ENCODE peak calls at places on chromosomes 11 and 22, in six cellular contexts. Z is prostate gland, J is RWPE2, L is colonic mucosa, V is A549, A is fibroblast of lung. X is an unnamed sample.

GRCh38 chr11:132895340-132895739 is 637.0 kb downstream of the OPCML start:
- DNase-seq in J (no peak), A (peak; percentile 87), L (no peak), Z (no peak), V (no peak), X (no peak)

GRCh38 chr11:2089536-2090165 is 49.5 kb downstream of the IGF2 start:
- DNase-seq in J (peak; percentile 29), L (no peak), V (peak; percentile 70), A (peak; percentile 47), Z (no peak), X (peak; percentile 62)

GRCh38 chr22:38258895-38259294 is 13.9 kb downstream of the TMEM184B start:
- DNase-seq in Z (no peak), A (peak; percentile 78), L (no peak), J (no peak), V (no peak), X (no peak)

GRCh38 chr22:19128946-19129727 is 2.0 kb upstream of the TSSK2 start:
- DNase-seq in A (no peak), V (no peak), J (no peak), L (no peak), Z (no peak), X (no peak)

GRCh38 chr11:78432058-78432515 is 14.5 kb upstream of the GAB2 start:
- DNase-seq in A (peak; percentile 18), L (no peak), Z (no peak), J (no peak), V (no peak), X (no peak)

GRCh38 chr11:90997241-90997640 is 774.4 kb upstream of the CHORDC1 start:
- DNase-seq in Z (no peak), J (no peak), A (no peak), V (no peak), L (no peak), X (no peak)

GRCh38 chr22:39309881-39310714 is 9.3 kb downstream of the RPL3 start:
- DNase-seq in A (peak; percentile 69), J (peak; percentile 64), V (no peak), Z (no peak), L (no peak), X (no peak)

GRCh38 chr11:130865772-130866114 is 50.5 kb downstream of the SNX19 start:
- DNase-seq in L (no peak), Z (no peak), J (no peak), A (no peak), V (no peak), X (no peak)

GRCh38 chr22:25202290-25202921 is 2.7 kb downstream of the CRYBB3 start:
- DNase-seq in J (no peak), A (peak; percentile 56), V (peak; percentile 69), Z (peak; percentile 41), L (peak; percentile 56), X (peak; percentile 78)

GRCh38 chr11:84887055-84887629 is 740.0 kb downstream of the DLG2 start:
- DNase-seq in L (no peak), A (no peak), Z (no peak), J (no peak), V (no peak), X (no peak)

GRCh38 chr22:24894998-24895397 is 51.5 kb downstream of the LHFPL7 start:
- DNase-seq in J (peak; percentile 76), L (peak; percentile 88), Z (peak; percentile 84), A (peak; percentile 86), V (peak; percentile 28), X (no peak)

GRCh38 chr11:132523929-132524328 is 1008.4 kb downstream of the OPCML start:
- DNase-seq in L (no peak), A (no peak), V (no peak), Z (no peak), J (no peak), X (no peak)

DNA sequence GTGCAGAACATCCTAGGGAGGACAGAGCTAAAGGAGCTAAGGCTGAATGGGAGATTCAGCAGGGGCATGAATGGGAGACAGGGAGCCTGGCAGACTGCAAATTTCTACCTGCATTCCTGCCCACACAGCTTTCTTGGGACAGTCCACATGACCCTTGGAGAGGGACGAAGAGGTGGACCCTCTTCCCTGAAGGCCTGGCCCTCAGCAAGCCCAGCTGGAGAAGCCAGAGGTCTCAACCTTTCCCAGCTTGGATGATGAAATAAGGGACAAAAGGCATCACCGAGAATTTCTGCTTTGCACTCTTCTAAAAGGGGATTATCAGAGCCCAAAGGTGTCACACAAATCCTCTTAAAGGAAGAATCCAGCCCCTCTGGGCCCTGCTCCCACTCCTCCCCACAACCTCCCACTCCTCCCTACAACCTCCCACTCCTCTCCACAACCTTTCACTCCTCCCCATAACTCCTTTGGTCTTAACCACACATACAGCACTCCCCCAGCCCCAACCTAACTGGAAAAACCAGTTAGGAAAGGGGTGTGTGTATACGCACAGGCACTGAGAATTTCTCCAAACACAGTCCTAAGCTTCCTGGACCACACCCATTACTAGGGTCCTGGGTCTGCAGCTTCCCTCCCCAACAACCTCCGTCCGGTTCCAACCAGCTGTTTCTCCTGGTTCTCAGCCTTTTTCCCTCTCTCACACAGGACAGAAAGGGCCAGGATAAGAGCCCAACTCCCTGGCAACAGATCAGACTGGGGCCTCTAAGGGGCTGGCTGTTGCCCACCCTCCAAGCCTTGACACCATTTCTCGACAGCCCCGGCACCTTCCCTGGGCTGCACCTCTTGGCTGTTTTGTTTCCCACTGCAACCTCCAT is 38.5 kb downstream of the RPL27A start:
- DNase-seq in Z (peak; percentile 79), L (peak; percentile 82), J (no peak), A (peak; percentile 28), V (no peak), X (no peak)
- H3K4me1 ChIP-seq in Z (peaks cover 50% of the 10 kb centered on the region), L (peaks cover 15% of the 10 kb centered on the region), J (peaks cover 54% of the 10 kb centered on the region), A (peaks cover 62% of the 10 kb centered on the region), V (peaks cover 57% of the 10 kb centered on the region), X (no peaks in the 10 kb centered on the region)

DNA sequence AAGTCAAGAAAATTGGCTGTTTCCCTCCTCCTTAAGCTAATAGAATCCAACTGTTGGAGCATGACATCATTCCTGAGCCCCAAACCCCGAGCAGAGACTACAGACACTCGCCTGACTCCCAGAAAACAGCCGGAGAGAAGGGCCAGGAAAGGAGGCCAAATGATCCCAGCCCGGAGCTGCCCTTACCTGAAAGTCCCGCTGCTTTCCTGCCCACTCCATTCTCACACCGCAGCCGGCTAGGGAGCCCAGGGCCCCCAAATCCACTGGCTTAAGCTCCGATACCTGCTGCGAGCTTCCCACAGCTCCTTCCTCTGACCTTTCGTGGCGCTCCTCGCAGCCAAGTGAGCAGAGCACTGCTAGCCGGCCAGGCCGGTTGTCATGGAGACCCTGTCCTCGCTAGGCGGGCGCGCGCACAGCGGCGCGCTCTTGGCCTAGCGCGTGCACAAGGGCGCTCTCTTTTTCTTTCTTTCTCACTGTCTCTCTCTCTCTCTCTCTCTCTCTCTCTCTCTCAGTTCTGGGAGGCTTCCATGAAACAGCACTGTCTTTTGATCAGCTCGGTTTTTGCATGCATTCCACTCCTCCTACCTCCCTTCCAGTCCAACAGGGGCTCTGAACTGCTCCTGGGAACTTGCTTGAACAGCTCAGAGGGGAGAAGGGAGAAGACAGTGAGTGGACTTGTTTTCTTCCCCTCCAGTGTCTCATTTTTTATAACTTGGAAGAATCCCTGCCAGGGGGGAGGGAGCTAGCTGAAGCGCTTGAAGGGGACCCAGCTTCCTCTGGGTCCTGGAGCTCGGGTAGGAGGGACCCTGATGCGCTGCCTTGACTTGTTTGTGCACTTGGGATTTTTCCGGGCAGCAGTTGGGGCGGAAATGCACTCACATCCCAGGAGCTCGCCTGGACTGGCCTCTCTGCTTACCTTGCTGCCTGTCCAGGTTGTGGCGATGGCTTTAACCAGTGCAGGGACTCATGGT is 100.4 kb upstream of the AKIP1 start:
- DNase-seq in Z (peak; percentile 83), L (peak; percentile 85), V (no peak), J (peak; percentile 84), A (peak; percentile 82), X (no peak)
- H3K4me3 ChIP-seq in Z (peak overlapping the region; percentile 35), L (peak overlapping the region; percentile 63), V (no peak overlapping the region), J (peak overlapping the region; percentile 57), A (peak overlapping the region; percentile 61), X (no peak overlapping the region)

GRCh38 chr11:117814204-117814765 is 10.3 kb downstream of the FXYD2 start:
- DNase-seq in J (no peak), V (no peak), A (no peak), Z (no peak), L (no peak), X (no peak)
- H3K4me1 ChIP-seq in J (peaks cover 5% of the 10 kb centered on the region), V (peaks cover 41% of the 10 kb centered on the region), A (no peaks in the 10 kb centered on the region), Z (peaks cover 5% of the 10 kb centered on the region), L (peaks cover 18% of the 10 kb centered on the region), X (peaks cover 44% of the 10 kb centered on the region)

GRCh38 chr11:61310749-61311148 is 15.6 kb upstream of the VWCE start:
- DNase-seq in A (no peak), J (no peak), V (no peak), L (no peak), Z (no peak), X (no peak)

GRCh38 chr11:61309141-61309540 is 14.0 kb upstream of the VWCE start:
- DNase-seq in L (no peak), Z (no peak), A (no peak), V (no peak), J (no peak), X (no peak)

GRCh38 chr11:61306221-61306620 is 11.1 kb upstream of the VWCE start:
- DNase-seq in J (no peak), A (no peak), V (no peak), L (no peak), Z (no peak), X (no peak)

GRCh38 chr11:61307354-61307753 is 12.2 kb upstream of the VWCE start:
- DNase-seq in L (no peak), A (no peak), V (no peak), J (no peak), Z (no peak), X (no peak)

DNA sequence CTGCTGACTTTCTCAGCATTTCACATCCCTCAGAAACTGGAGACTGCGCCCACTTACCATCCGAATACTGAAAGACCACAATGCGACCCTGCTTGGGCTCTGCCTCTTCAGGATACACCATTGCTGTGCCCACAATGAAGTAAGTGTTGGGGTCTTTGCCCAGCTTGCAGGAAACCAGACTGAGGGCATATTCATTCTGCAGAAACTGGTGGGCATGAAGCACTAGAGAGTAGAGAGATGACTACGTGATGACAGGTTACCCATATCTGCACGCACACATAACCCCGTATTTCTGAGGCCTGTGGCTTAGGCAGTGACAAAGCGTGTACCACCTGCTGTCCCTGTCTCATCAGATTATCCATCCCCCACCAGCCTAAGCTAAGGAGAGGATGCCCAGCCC is 14.6 kb upstream of the VWCE start:
- DNase-seq in J (no peak), A (no peak), V (no peak), L (no peak), Z (no peak), X (no peak)
- H3K4me3 ChIP-seq in J (no peak overlapping the region), A (no peak overlapping the region), V (no peak overlapping the region), L (no peak overlapping the region), Z (no peak overlapping the region), X (no peak overlapping the region)